ENCODE peak calls at places on chromosomes 4 and X, in five cellular contexts. One of them, this sample, is unnamed.

GRCh38 chr4:53861856-53862610 is 202.4 kb downstream of the CHIC2 start:
- DNase-seq in GM12878: no peak
- DNase-seq in HCT116: no peak
- DNase-seq in K562: no peak
- DNase-seq in SK-N-SH: no peak
- DNase-seq in this sample: no peak

GRCh38 chrX:68710870-68711576 is 63.6 kb downstream of the STARD8 start:
- DNase-seq in GM12878: no peak
- DNase-seq in HCT116: peak
- DNase-seq in K562: peak
- DNase-seq in SK-N-SH: peak
- DNase-seq in this sample: peak

GRCh38 chr4:8383451-8384160 is 56.9 kb downstream of the ACOX3 start:
- DNase-seq in GM12878: no peak
- DNase-seq in HCT116: no peak
- DNase-seq in K562: no peak
- DNase-seq in SK-N-SH: no peak
- DNase-seq in this sample: no peak

GRCh38 chr4:143405197-143405730 is 68.6 kb downstream of the GAB1 start:
- DNase-seq in GM12878: no peak
- DNase-seq in HCT116: no peak
- DNase-seq in K562: no peak
- DNase-seq in SK-N-SH: no peak
- DNase-seq in this sample: no peak

GRCh38 chrX:65203545-65203944 is 227.3 kb upstream of the ZC4H2 start:
- DNase-seq in GM12878: no peak
- DNase-seq in HCT116: no peak
- DNase-seq in K562: no peak
- DNase-seq in SK-N-SH: no peak
- DNase-seq in this sample: no peak

GRCh38 chr4:108813261-108813660 is 50.4 kb upstream of the ETNPPL start:
- DNase-seq in GM12878: no peak
- DNase-seq in HCT116: no peak
- DNase-seq in K562: no peak
- DNase-seq in SK-N-SH: no peak
- DNase-seq in this sample: no peak

GRCh38 chrX:152992120-152992519 is 1.8 kb downstream of the PNMA5 start:
- DNase-seq in GM12878: no peak
- DNase-seq in HCT116: no peak
- DNase-seq in K562: no peak
- DNase-seq in SK-N-SH: no peak
- DNase-seq in this sample: no peak

GRCh38 chr4:94722748-94723147 is 35.0 kb upstream of the BMPR1B start:
- DNase-seq in GM12878: no peak
- DNase-seq in HCT116: no peak
- DNase-seq in K562: no peak
- DNase-seq in SK-N-SH: no peak
- DNase-seq in this sample: no peak

GRCh38 chr4:122548452-122548851 is 72.4 kb downstream of the IL21 start:
- DNase-seq in GM12878: no peak
- DNase-seq in HCT116: no peak
- DNase-seq in K562: no peak
- DNase-seq in SK-N-SH: no peak
- DNase-seq in this sample: no peak

GRCh38 chr4:13678186-13678924 is 50.8 kb upstream of the BOD1L1 start:
- DNase-seq in GM12878: no peak
- DNase-seq in HCT116: no peak
- DNase-seq in K562: no peak
- DNase-seq in SK-N-SH: no peak
- DNase-seq in this sample: no peak

GRCh38 chr4:76012388-76012801 is 5.1 kb upstream of the CXCL9 start:
- DNase-seq in GM12878: no peak
- DNase-seq in HCT116: no peak
- DNase-seq in K562: no peak
- DNase-seq in SK-N-SH: no peak
- DNase-seq in this sample: no peak

GRCh38 chr4:3873446-3874415 is 107.5 kb downstream of the ADRA2C start:
- DNase-seq in GM12878: no peak
- DNase-seq in HCT116: no peak
- DNase-seq in K562: peak
- DNase-seq in SK-N-SH: peak
- DNase-seq in this sample: peak

GRCh38 chr4:31692407-31692940 is 972.3 kb downstream of the PCDH7 start:
- DNase-seq in GM12878: no peak
- DNase-seq in HCT116: peak
- DNase-seq in K562: no peak
- DNase-seq in SK-N-SH: no peak
- DNase-seq in this sample: peak

GRCh38 chr4:165668694-165669093 is 204.3 kb upstream of the TLL1 start:
- DNase-seq in GM12878: no peak
- DNase-seq in HCT116: no peak
- DNase-seq in K562: no peak
- DNase-seq in SK-N-SH: no peak
- DNase-seq in this sample: no peak

GRCh38 chr4:123444298-123444731 is 47.7 kb downstream of the SPRY1 start:
- DNase-seq in GM12878: peak
- DNase-seq in HCT116: no peak
- DNase-seq in K562: peak
- DNase-seq in SK-N-SH: no peak
- DNase-seq in this sample: no peak

GRCh38 chr4:158513246-158513645 is 8.4 kb upstream of the RXFP1 start:
- DNase-seq in GM12878: no peak
- DNase-seq in HCT116: no peak
- DNase-seq in K562: no peak
- DNase-seq in SK-N-SH: no peak
- DNase-seq in this sample: no peak

GRCh38 chrX:13001097-13001496 is 26.2 kb downstream of the TMSB4X start:
- DNase-seq in GM12878: no peak
- DNase-seq in HCT116: no peak
- DNase-seq in K562: no peak
- DNase-seq in SK-N-SH: no peak
- DNase-seq in this sample: no peak

GRCh38 chr4:180751009-180751408 is 1492.2 kb upstream of the TENM3 start:
- DNase-seq in GM12878: no peak
- DNase-seq in HCT116: no peak
- DNase-seq in K562: no peak
- DNase-seq in SK-N-SH: no peak
- DNase-seq in this sample: no peak

GRCh38 chr4:27836505-27836904 is 975.9 kb downstream of the STIM2 start:
- DNase-seq in GM12878: no peak
- DNase-seq in HCT116: no peak
- DNase-seq in K562: no peak
- DNase-seq in SK-N-SH: no peak
- DNase-seq in this sample: no peak

GRCh38 chr4:164779811-164780216 is 25.9 kb downstream of the SMIM31 start:
- DNase-seq in GM12878: peak
- DNase-seq in HCT116: peak
- DNase-seq in K562: peak
- DNase-seq in SK-N-SH: peak
- DNase-seq in this sample: peak

GRCh38 chr4:138406881-138407280 is 164.7 kb upstream of the SLC7A11 start:
- DNase-seq in GM12878: no peak
- DNase-seq in HCT116: no peak
- DNase-seq in K562: no peak
- DNase-seq in SK-N-SH: no peak
- DNase-seq in this sample: no peak

GRCh38 chr4:84971319-84971932 is 4.9 kb upstream of the WDFY3 start:
- DNase-seq in GM12878: no peak
- DNase-seq in HCT116: peak
- DNase-seq in K562: peak
- DNase-seq in SK-N-SH: peak
- DNase-seq in this sample: no peak

GRCh38 chr4:156475322-156475721 is 496.3 kb downstream of the PDGFC start:
- DNase-seq in GM12878: no peak
- DNase-seq in HCT116: peak
- DNase-seq in K562: no peak
- DNase-seq in SK-N-SH: peak
- DNase-seq in this sample: peak

GRCh38 chr4:101304916-101305315 is 42.4 kb downstream of the PPP3CA start:
- DNase-seq in GM12878: no peak
- DNase-seq in HCT116: no peak
- DNase-seq in K562: no peak
- DNase-seq in SK-N-SH: peak
- DNase-seq in this sample: peak

GRCh38 chr4:15420642-15421041 is 7.2 kb upstream of the C1QTNF7 start:
- DNase-seq in GM12878: no peak
- DNase-seq in HCT116: no peak
- DNase-seq in K562: no peak
- DNase-seq in SK-N-SH: no peak
- DNase-seq in this sample: no peak

GRCh38 chr4:121462660-121463261 is 81.9 kb upstream of the QRFPR start:
- DNase-seq in GM12878: no peak
- DNase-seq in HCT116: peak
- DNase-seq in K562: peak
- DNase-seq in SK-N-SH: peak
- DNase-seq in this sample: peak

GRCh38 chrX:134642394-134642793 is 15.9 kb downstream of the PLAC1 start:
- DNase-seq in GM12878: no peak
- DNase-seq in HCT116: no peak
- DNase-seq in K562: no peak
- DNase-seq in SK-N-SH: no peak
- DNase-seq in this sample: no peak
- TF ChIP-seq JUND in GM12878: no peak
- TF ChIP-seq JUND in HCT116: no peak
- TF ChIP-seq JUND in K562: no peak
- TF ChIP-seq JUND in SK-N-SH: peak
- TF ChIP-seq JUND in this sample: no peak

GRCh38 chr4:830776-831482 is 5.0 kb upstream of the CPLX1 start:
- DNase-seq in GM12878: no peak
- DNase-seq in HCT116: no peak
- DNase-seq in K562: no peak
- DNase-seq in SK-N-SH: no peak
- DNase-seq in this sample: no peak

GRCh38 chr4:831483-831805 is 5.5 kb upstream of the CPLX1 start:
- DNase-seq in GM12878: no peak
- DNase-seq in HCT116: no peak
- DNase-seq in K562: no peak
- DNase-seq in SK-N-SH: no peak
- DNase-seq in this sample: no peak

GRCh38 chr4:829291-829690 is 3.4 kb upstream of the CPLX1 start:
- DNase-seq in GM12878: no peak
- DNase-seq in HCT116: no peak
- DNase-seq in K562: no peak
- DNase-seq in SK-N-SH: no peak
- DNase-seq in this sample: no peak

GRCh38 chr4:828641-829271 is 2.8 kb upstream of the CPLX1 start:
- DNase-seq in GM12878: no peak
- DNase-seq in HCT116: no peak
- DNase-seq in K562: no peak
- DNase-seq in SK-N-SH: peak
- DNase-seq in this sample: no peak

DNA sequence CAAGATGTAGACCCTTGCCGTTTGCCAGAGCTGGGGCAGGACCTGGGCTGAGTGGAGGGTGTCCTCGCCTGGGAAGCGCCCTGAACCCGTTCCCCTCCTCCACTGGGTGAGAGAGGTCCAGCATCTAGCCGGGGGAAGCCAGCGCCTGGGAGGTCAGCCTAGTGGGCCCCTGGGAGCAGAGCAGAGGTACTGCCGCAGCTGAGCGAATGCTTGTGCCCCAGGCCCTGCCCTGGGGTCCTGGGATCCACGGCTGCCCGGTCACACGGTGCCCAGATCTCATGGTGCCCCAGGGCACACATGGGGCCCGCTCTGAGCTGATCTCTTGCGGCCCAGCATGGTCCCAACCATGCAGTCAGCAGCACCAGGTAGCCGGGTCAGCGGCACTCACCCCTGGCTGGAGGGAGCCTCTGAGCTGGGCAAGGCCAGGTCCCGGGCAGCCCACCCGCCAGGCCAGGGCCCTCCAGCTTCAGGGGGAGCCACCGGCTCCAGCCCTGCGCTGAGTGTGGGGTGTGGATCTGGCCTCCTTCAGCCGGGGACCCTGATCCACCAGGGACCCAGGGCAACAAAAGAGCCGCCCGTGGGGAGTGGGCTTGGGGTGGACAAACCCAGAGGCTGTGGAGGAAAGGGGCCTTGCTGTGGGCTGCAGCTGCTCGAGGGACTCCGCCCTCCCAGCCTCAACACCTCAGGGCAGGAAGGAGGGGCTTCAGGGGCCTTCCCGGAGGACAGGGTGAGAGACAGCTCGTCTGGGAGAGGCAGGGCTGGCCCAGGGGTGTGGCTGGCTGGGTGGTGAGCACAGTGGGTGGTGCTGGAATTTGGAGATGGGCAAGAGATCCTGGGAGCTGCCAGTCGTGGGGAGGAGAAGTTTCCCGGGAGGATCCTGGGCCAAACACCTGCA is 4.1 kb upstream of the CPLX1 start:
- DNase-seq in GM12878: no peak
- DNase-seq in HCT116: no peak
- DNase-seq in K562: no peak
- DNase-seq in SK-N-SH: no peak
- DNase-seq in this sample: no peak
- TF ChIP-seq JUND in GM12878: no peak
- TF ChIP-seq JUND in HCT116: no peak
- TF ChIP-seq JUND in K562: no peak
- TF ChIP-seq JUND in SK-N-SH: no peak
- TF ChIP-seq JUND in this sample: no peak

DNA sequence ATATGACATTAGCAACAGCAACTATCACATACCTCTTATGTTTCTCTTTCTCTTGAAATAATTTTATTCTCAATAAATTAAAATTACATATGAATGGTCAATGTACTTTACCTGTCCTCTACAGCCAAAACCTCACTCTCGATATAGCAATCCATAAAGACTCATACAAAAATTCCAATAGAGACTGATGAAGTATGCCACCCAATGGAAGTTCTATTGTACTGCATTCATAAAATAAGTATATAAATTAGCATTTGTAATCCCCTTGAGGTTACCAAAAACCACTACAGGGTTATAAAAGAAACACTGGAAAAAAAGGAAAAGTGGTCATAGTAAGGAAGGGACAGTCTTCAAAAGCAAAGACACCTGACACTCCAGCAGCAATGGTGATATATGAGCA is 32.8 kb downstream of the CLDN2 start:
- DNase-seq in GM12878: no peak
- DNase-seq in HCT116: no peak
- DNase-seq in K562: no peak
- DNase-seq in SK-N-SH: peak
- DNase-seq in this sample: peak
- TF ChIP-seq JUND in GM12878: no peak
- TF ChIP-seq JUND in HCT116: no peak
- TF ChIP-seq JUND in K562: no peak
- TF ChIP-seq JUND in SK-N-SH: no peak
- TF ChIP-seq JUND in this sample: no peak

GRCh38 chr4:151991001-151991883 is 230.4 kb upstream of the GATB start:
- DNase-seq in GM12878: no peak
- DNase-seq in HCT116: no peak
- DNase-seq in K562: no peak
- DNase-seq in SK-N-SH: no peak
- DNase-seq in this sample: no peak
- TF ChIP-seq JUND in GM12878: no peak
- TF ChIP-seq JUND in HCT116: no peak
- TF ChIP-seq JUND in K562: no peak
- TF ChIP-seq JUND in SK-N-SH: no peak
- TF ChIP-seq JUND in this sample: no peak